ENCODE peak calls at places on chromosomes 13 and 19, in four cellular contexts. One of them, this sample, is unnamed.

GRCh38 chr19:35295792-35296462 is 4.0 kb downstream of the MAG start:
- DNase-seq in stomach: no peak
- DNase-seq in transverse colon: peak; percentile 16
- DNase-seq in breast epithelium: no peak
- DNase-seq in this sample: no peak

GRCh38 chr19:31144069-31144468 is 205.2 kb downstream of the TSHZ3 start:
- DNase-seq in stomach: no peak
- DNase-seq in transverse colon: no peak
- DNase-seq in breast epithelium: no peak
- DNase-seq in this sample: no peak

GRCh38 chr19:38079926-38080380 is 144.1 kb downstream of the DPF1 start:
- DNase-seq in breast epithelium: no peak
- DNase-seq in transverse colon: no peak
- DNase-seq in stomach: peak; percentile 29
- DNase-seq in this sample: no peak

GRCh38 chr19:54561840-54562239 is 11.8 kb upstream of the LILRA2 start:
- DNase-seq in breast epithelium: no peak
- DNase-seq in transverse colon: no peak
- DNase-seq in stomach: no peak
- DNase-seq in this sample: no peak

GRCh38 chr19:43768273-43769050 is 12.3 kb downstream of the KCNN4 start:
- DNase-seq in transverse colon: peak; percentile 71
- DNase-seq in stomach: peak; percentile 48
- DNase-seq in breast epithelium: no peak
- DNase-seq in this sample: no peak

GRCh38 chr13:49353908-49354307 is 90.0 kb downstream of the CAB39L start:
- DNase-seq in transverse colon: no peak
- DNase-seq in breast epithelium: no peak
- DNase-seq in stomach: no peak
- DNase-seq in this sample: no peak

GRCh38 chr19:1102407-1103106 is 1.2 kb upstream of the GPX4 start:
- DNase-seq in breast epithelium: no peak
- DNase-seq in transverse colon: peak; percentile 64
- DNase-seq in stomach: peak; percentile 64
- DNase-seq in this sample: no peak

GRCh38 chr13:93872948-93873347 is 606.5 kb downstream of the DCT start:
- DNase-seq in transverse colon: no peak
- DNase-seq in breast epithelium: no peak
- DNase-seq in stomach: no peak
- DNase-seq in this sample: no peak

GRCh38 chr13:75864718-75865117 is 228.6 kb downstream of the LMO7 start:
- DNase-seq in stomach: no peak
- DNase-seq in transverse colon: no peak
- DNase-seq in breast epithelium: no peak
- DNase-seq in this sample: no peak

GRCh38 chr19:3983936-3984583 is 1.2 kb downstream of the EEF2 start:
- DNase-seq in breast epithelium: no peak
- DNase-seq in transverse colon: peak; percentile 70
- DNase-seq in stomach: no peak
- DNase-seq in this sample: peak; percentile 78

GRCh38 chr13:47896546-47896945 is 104.5 kb downstream of the SUCLA2 start:
- DNase-seq in stomach: no peak
- DNase-seq in transverse colon: no peak
- DNase-seq in breast epithelium: no peak
- DNase-seq in this sample: no peak

GRCh38 chr19:44587863-44588752 is 25.3 kb upstream of the IGSF23 start:
- DNase-seq in transverse colon: no peak
- DNase-seq in stomach: no peak
- DNase-seq in breast epithelium: no peak
- DNase-seq in this sample: no peak

GRCh38 chr19:33064117-33064777 is 441 bp downstream of the RHPN2 start:
- DNase-seq in breast epithelium: peak; percentile 72
- DNase-seq in transverse colon: peak; percentile 64
- DNase-seq in stomach: peak; percentile 71
- DNase-seq in this sample: no peak

GRCh38 chr19:843180-843835 is 2.5 kb downstream of the PRTN3 start:
- DNase-seq in stomach: peak; percentile 58
- DNase-seq in breast epithelium: no peak
- DNase-seq in transverse colon: no peak
- DNase-seq in this sample: no peak

GRCh38 chr13:28822161-28822560 is 2.0 kb downstream of the MTUS2 start:
- DNase-seq in transverse colon: no peak
- DNase-seq in stomach: no peak
- DNase-seq in breast epithelium: no peak
- DNase-seq in this sample: no peak

GRCh38 chr13:69579351-69579750 is 528.3 kb upstream of the ATXN8OS start:
- DNase-seq in stomach: no peak
- DNase-seq in transverse colon: no peak
- DNase-seq in breast epithelium: no peak
- DNase-seq in this sample: no peak

GRCh38 chr19:10390652-10391286 is 10.4 kb upstream of the TYK2 start:
- DNase-seq in stomach: peak; percentile 79
- DNase-seq in breast epithelium: peak; percentile 74
- DNase-seq in transverse colon: peak; percentile 71
- DNase-seq in this sample: peak; percentile 85

GRCh38 chr19:56111601-56112312 is 9.3 kb downstream of the ZNF787 start:
- DNase-seq in transverse colon: peak; percentile 86
- DNase-seq in stomach: peak; percentile 72
- DNase-seq in breast epithelium: no peak
- DNase-seq in this sample: peak; percentile 65

GRCh38 chr13:52739468-52740071 is at the start of gene CNMD:
- DNase-seq in transverse colon: no peak
- DNase-seq in breast epithelium: no peak
- DNase-seq in stomach: no peak
- DNase-seq in this sample: no peak

GRCh38 chr13:31046711-31047279 is 114.3 kb downstream of the TEX26 start:
- DNase-seq in stomach: no peak
- DNase-seq in transverse colon: peak; percentile 50
- DNase-seq in breast epithelium: no peak
- DNase-seq in this sample: peak; percentile 70

GRCh38 chr19:4971424-4971793 is 2.5 kb downstream of the KDM4B start:
- DNase-seq in breast epithelium: no peak
- DNase-seq in transverse colon: peak; percentile 65
- DNase-seq in stomach: peak; percentile 38
- DNase-seq in this sample: peak; percentile 70

GRCh38 chr13:113848020-113848419 is 15.9 kb downstream of the GAS6 start:
- DNase-seq in stomach: no peak
- DNase-seq in transverse colon: no peak
- DNase-seq in breast epithelium: peak; percentile 39
- DNase-seq in this sample: no peak

GRCh38 chr13:106521101-106521799 is 14.2 kb downstream of the EFNB2 start:
- DNase-seq in transverse colon: no peak
- DNase-seq in stomach: no peak
- DNase-seq in breast epithelium: no peak
- DNase-seq in this sample: no peak

GRCh38 chr13:70249332-70250064 is 141.2 kb upstream of the KLHL1 start:
- DNase-seq in transverse colon: no peak
- DNase-seq in stomach: no peak
- DNase-seq in breast epithelium: no peak
- DNase-seq in this sample: no peak

GRCh38 chr13:112456138-112457056 is 80.2 kb downstream of the SPACA7 start:
- DNase-seq in stomach: peak; percentile 18
- DNase-seq in breast epithelium: no peak
- DNase-seq in transverse colon: no peak
- DNase-seq in this sample: peak; percentile 68

GRCh38 chr13:43977911-43978310 is 98.2 kb downstream of the LACC1 start:
- DNase-seq in transverse colon: no peak
- DNase-seq in stomach: no peak
- DNase-seq in breast epithelium: no peak
- DNase-seq in this sample: no peak

GRCh38 chr13:82878536-82878935 is 1003.7 kb downstream of the SLITRK1 start:
- DNase-seq in stomach: no peak
- DNase-seq in breast epithelium: no peak
- DNase-seq in transverse colon: no peak
- DNase-seq in this sample: no peak

GRCh38 chr13:75366380-75367280 is 115.3 kb downstream of the TBC1D4 start:
- DNase-seq in breast epithelium: no peak
- DNase-seq in transverse colon: no peak
- DNase-seq in stomach: no peak
- DNase-seq in this sample: no peak

GRCh38 chr19:12796146-12797071 is 5.1 kb downstream of the JUNB start:
- DNase-seq in transverse colon: peak; percentile 85
- DNase-seq in stomach: peak; percentile 79
- DNase-seq in breast epithelium: no peak
- DNase-seq in this sample: no peak

GRCh38 chr19:39515551-39516191 is 732 bp downstream of the SELENOV start:
- DNase-seq in transverse colon: no peak
- DNase-seq in breast epithelium: no peak
- DNase-seq in stomach: no peak
- DNase-seq in this sample: no peak

GRCh38 chr19:7516281-7516862 is 469 bp downstream of the ZNF358 start:
- DNase-seq in transverse colon: no peak
- DNase-seq in stomach: no peak
- DNase-seq in breast epithelium: no peak
- DNase-seq in this sample: peak; percentile 57

GRCh38 chr19:50607874-50608785 is 31.6 kb downstream of the SYT3 start:
- DNase-seq in breast epithelium: no peak
- DNase-seq in stomach: peak; percentile 42
- DNase-seq in transverse colon: peak; percentile 37
- DNase-seq in this sample: no peak
- TF ChIP-seq POLR2AphosphoS5 in breast epithelium: no peak
- TF ChIP-seq POLR2AphosphoS5 in stomach: no peak
- TF ChIP-seq POLR2AphosphoS5 in transverse colon: no peak
- TF ChIP-seq POLR2AphosphoS5 in this sample: no peak

DNA sequence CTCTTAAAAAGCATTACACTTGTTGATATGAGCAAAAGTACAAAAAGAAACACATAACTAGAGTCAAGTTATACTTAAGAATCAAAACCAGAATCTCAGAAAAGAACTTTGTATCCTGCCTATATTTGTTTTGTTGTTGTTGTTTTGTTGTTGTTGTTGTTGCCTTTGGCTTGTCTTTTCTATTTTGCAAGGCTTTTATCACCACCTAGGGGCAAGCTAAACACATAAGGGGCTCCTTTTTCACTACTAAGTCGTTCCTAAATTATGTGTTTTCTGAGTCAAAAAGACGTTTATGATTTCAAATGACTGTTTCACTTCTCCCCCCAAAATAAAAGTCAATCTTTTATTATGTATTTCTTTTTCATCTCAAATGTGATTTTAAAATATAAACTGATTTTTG is 250.2 kb downstream of the RBM26 start:
- DNase-seq in breast epithelium: no peak
- DNase-seq in stomach: no peak
- DNase-seq in transverse colon: no peak
- DNase-seq in this sample: no peak
- TF ChIP-seq CTCF in breast epithelium: no peak
- TF ChIP-seq CTCF in stomach: no peak
- TF ChIP-seq CTCF in transverse colon: no peak
- TF ChIP-seq CTCF in this sample: no peak

DNA sequence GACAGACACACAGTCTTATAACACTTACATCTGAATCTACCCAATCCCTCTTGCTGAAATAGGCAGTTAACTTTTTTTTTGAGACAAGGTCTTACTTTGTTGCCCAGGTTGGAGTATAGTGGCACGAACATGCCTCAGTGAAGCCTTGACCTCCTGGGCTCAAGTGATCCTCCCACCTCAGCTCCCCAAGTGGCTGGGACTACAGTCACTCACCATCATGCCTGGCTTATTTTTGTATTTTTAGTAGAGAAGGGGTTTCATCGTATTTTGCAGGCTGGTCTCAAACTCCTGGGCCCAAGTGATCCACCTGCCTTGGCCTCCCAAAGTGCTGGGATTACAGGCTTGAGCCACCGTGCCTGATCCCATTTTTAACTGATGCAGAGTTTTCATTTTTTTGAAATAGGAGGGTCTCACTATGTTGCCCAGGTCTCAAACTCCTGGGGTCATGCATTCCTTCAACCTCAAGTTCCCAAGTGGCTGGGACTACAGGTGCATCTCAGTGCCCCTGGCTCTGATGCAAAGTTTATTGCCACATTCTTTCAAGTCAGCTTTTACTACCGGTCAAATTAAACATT is 7.6 kb downstream of the ELF1 start:
- DNase-seq in stomach: no peak
- DNase-seq in breast epithelium: no peak
- DNase-seq in transverse colon: no peak
- DNase-seq in this sample: no peak
- TF ChIP-seq POLR2AphosphoS5 in stomach: no peak
- TF ChIP-seq POLR2AphosphoS5 in breast epithelium: no peak
- TF ChIP-seq POLR2AphosphoS5 in transverse colon: no peak
- TF ChIP-seq POLR2AphosphoS5 in this sample: no peak

DNA sequence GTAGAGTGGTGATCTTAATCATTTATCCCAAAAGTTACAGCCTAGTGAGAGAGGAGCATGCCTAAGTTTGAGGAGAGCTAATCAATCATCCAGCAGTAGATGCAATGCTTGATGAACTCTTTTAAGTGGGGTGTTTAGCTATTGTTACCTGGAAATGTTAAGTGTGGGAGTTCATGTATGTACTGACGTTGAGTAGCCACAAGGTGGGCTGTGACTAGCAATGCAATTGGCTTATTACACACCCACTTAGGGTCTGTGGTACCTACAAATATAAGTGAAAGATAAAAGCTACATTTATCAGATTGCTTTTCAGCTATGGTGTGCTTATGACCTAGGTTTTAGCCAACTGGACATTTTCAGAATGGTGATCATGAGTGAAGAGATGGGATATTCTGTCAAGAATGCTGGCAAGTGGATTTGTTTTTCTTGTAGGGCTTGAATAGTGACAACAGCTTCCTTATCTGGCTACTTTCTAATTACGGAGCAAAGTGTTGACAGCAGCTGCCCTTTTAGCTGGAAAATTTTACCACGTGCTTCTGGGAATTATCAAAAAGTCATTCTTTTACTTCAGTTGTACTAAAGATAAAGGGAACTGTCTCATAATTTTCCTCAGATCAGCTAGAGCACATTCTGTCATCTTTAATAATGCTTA is 170.6 kb downstream of the POSTN start:
- DNase-seq in breast epithelium: no peak
- DNase-seq in stomach: no peak
- DNase-seq in transverse colon: no peak
- DNase-seq in this sample: no peak
- TF ChIP-seq CTCF in breast epithelium: no peak
- TF ChIP-seq CTCF in stomach: no peak
- TF ChIP-seq CTCF in transverse colon: no peak
- TF ChIP-seq CTCF in this sample: no peak

This sample was measured in suprapubic skin.